ENCODE peak calls at places on chromosomes 13 and 19, in six cellular contexts. One of them, this sample, is unnamed.

GRCh38 chr19:57720878-57721277 is 6.5 kb downstream of the ZNF671 start:
- DNase-seq in suprapubic skin: no peak
- DNase-seq in IMR-90: no peak
- DNase-seq in fibroblast of the aortic adventitia: no peak
- DNase-seq in SK-N-SH: no peak
- DNase-seq in ovary: no peak
- DNase-seq in this sample: no peak

GRCh38 chr19:46068345-46069258 is 27.8 kb upstream of the IGFL4 start:
- DNase-seq in suprapubic skin: no peak
- DNase-seq in IMR-90: peak; percentile 82
- DNase-seq in fibroblast of the aortic adventitia: peak; percentile 93
- DNase-seq in SK-N-SH: no peak
- DNase-seq in ovary: no peak
- DNase-seq in this sample: no peak

GRCh38 chr19:10510301-10510802 is 6.9 kb downstream of the S1PR5 start:
- DNase-seq in suprapubic skin: no peak
- DNase-seq in IMR-90: no peak
- DNase-seq in fibroblast of the aortic adventitia: no peak
- DNase-seq in SK-N-SH: peak; percentile 81
- DNase-seq in ovary: peak; percentile 49
- DNase-seq in this sample: no peak

GRCh38 chr19:34512254-34512796 is 30.8 kb downstream of the WTIP start:
- DNase-seq in suprapubic skin: no peak
- DNase-seq in IMR-90: no peak
- DNase-seq in fibroblast of the aortic adventitia: no peak
- DNase-seq in SK-N-SH: peak; percentile 7
- DNase-seq in ovary: no peak
- DNase-seq in this sample: no peak

GRCh38 chr13:37985281-37985680 is 115.7 kb upstream of the TRPC4 start:
- DNase-seq in suprapubic skin: no peak
- DNase-seq in IMR-90: no peak
- DNase-seq in fibroblast of the aortic adventitia: no peak
- DNase-seq in SK-N-SH: no peak
- DNase-seq in ovary: no peak
- DNase-seq in this sample: no peak

GRCh38 chr13:114066956-114067355 is 65.5 kb downstream of the RASA3 start:
- DNase-seq in suprapubic skin: peak; percentile 65
- DNase-seq in IMR-90: no peak
- DNase-seq in fibroblast of the aortic adventitia: no peak
- DNase-seq in SK-N-SH: no peak
- DNase-seq in ovary: no peak
- DNase-seq in this sample: peak; percentile 47

GRCh38 chr19:51887522-51888498 is at the start of gene ZNF577:
- DNase-seq in suprapubic skin: peak; percentile 92
- DNase-seq in IMR-90: peak; percentile 93
- DNase-seq in fibroblast of the aortic adventitia: peak; percentile 93
- DNase-seq in SK-N-SH: peak; percentile 67
- DNase-seq in ovary: peak; percentile 95
- DNase-seq in this sample: peak; percentile 96

GRCh38 chr19:2578911-2579677 is 103.2 kb downstream of the GADD45B start:
- DNase-seq in suprapubic skin: peak; percentile 91
- DNase-seq in IMR-90: peak; percentile 89
- DNase-seq in fibroblast of the aortic adventitia: peak; percentile 93
- DNase-seq in SK-N-SH: peak; percentile 90
- DNase-seq in ovary: peak; percentile 91
- DNase-seq in this sample: peak; percentile 96

GRCh38 chr13:41691276-41691675 is 233.9 kb downstream of the RGCC start:
- DNase-seq in suprapubic skin: no peak
- DNase-seq in IMR-90: no peak
- DNase-seq in fibroblast of the aortic adventitia: peak; percentile 70
- DNase-seq in SK-N-SH: no peak
- DNase-seq in ovary: no peak
- DNase-seq in this sample: no peak

GRCh38 chr19:10329555-10329954 is 3.8 kb downstream of the RAVER1 start:
- DNase-seq in suprapubic skin: no peak
- DNase-seq in IMR-90: no peak
- DNase-seq in fibroblast of the aortic adventitia: no peak
- DNase-seq in SK-N-SH: no peak
- DNase-seq in ovary: no peak
- DNase-seq in this sample: no peak

GRCh38 chr13:95553614-95554385 is 1.3 kb downstream of the CLDN10 start:
- DNase-seq in suprapubic skin: no peak
- DNase-seq in IMR-90: no peak
- DNase-seq in fibroblast of the aortic adventitia: no peak
- DNase-seq in SK-N-SH: no peak
- DNase-seq in ovary: no peak
- DNase-seq in this sample: no peak

GRCh38 chr13:113192902-113193301 is 15.6 kb downstream of the PCID2 start:
- DNase-seq in suprapubic skin: no peak
- DNase-seq in IMR-90: peak; percentile 88
- DNase-seq in fibroblast of the aortic adventitia: peak; percentile 86
- DNase-seq in SK-N-SH: no peak
- DNase-seq in ovary: no peak
- DNase-seq in this sample: no peak

GRCh38 chr13:26759907-26760834 is at the start of gene GPR12:
- DNase-seq in suprapubic skin: no peak
- DNase-seq in IMR-90: no peak
- DNase-seq in fibroblast of the aortic adventitia: peak; percentile 11
- DNase-seq in SK-N-SH: peak; percentile 66
- DNase-seq in ovary: no peak
- DNase-seq in this sample: no peak

GRCh38 chr13:30581582-30581981 is 36.1 kb upstream of the USPL1 start:
- DNase-seq in suprapubic skin: no peak
- DNase-seq in IMR-90: peak; percentile 36
- DNase-seq in fibroblast of the aortic adventitia: peak; percentile 45
- DNase-seq in SK-N-SH: no peak
- DNase-seq in ovary: no peak
- DNase-seq in this sample: no peak

GRCh38 chr13:32883501-32883900 is 132.7 kb upstream of the KL start:
- DNase-seq in suprapubic skin: no peak
- DNase-seq in IMR-90: peak; percentile 46
- DNase-seq in fibroblast of the aortic adventitia: peak; percentile 56
- DNase-seq in SK-N-SH: peak; percentile 37
- DNase-seq in ovary: peak; percentile 41
- DNase-seq in this sample: no peak

GRCh38 chr13:65342938-65343337 is 1887.2 kb downstream of the PCDH9 start:
- DNase-seq in suprapubic skin: no peak
- DNase-seq in IMR-90: peak; percentile 11
- DNase-seq in fibroblast of the aortic adventitia: no peak
- DNase-seq in SK-N-SH: no peak
- DNase-seq in ovary: no peak
- DNase-seq in this sample: no peak

GRCh38 chr19:35126624-35126959 is 8.3 kb downstream of the LGI4 start:
- DNase-seq in suprapubic skin: no peak
- DNase-seq in IMR-90: no peak
- DNase-seq in fibroblast of the aortic adventitia: no peak
- DNase-seq in SK-N-SH: no peak
- DNase-seq in ovary: peak; percentile 55
- DNase-seq in this sample: peak; percentile 36

GRCh38 chr13:76993021-76993420 is 1.1 kb downstream of the CLN5 start:
- DNase-seq in suprapubic skin: no peak
- DNase-seq in IMR-90: peak; percentile 28
- DNase-seq in fibroblast of the aortic adventitia: peak; percentile 29
- DNase-seq in SK-N-SH: no peak
- DNase-seq in ovary: no peak
- DNase-seq in this sample: no peak

GRCh38 chr19:49906879-49907564 is 10.3 kb upstream of the IL4I1 start:
- DNase-seq in suprapubic skin: no peak
- DNase-seq in IMR-90: no peak
- DNase-seq in fibroblast of the aortic adventitia: no peak
- DNase-seq in SK-N-SH: no peak
- DNase-seq in ovary: no peak
- DNase-seq in this sample: no peak

GRCh38 chr19:33039108-33039599 is 25.5 kb downstream of the RHPN2 start:
- DNase-seq in suprapubic skin: no peak
- DNase-seq in IMR-90: no peak
- DNase-seq in fibroblast of the aortic adventitia: no peak
- DNase-seq in SK-N-SH: no peak
- DNase-seq in ovary: no peak
- DNase-seq in this sample: no peak

GRCh38 chr19:45263013-45263412 is 11.9 kb downstream of the MARK4 start:
- DNase-seq in suprapubic skin: no peak
- DNase-seq in IMR-90: no peak
- DNase-seq in fibroblast of the aortic adventitia: no peak
- DNase-seq in SK-N-SH: no peak
- DNase-seq in ovary: no peak
- DNase-seq in this sample: no peak

GRCh38 chr19:45766919-45767346 is 2.1 kb downstream of the SIX5 start:
- DNase-seq in suprapubic skin: no peak
- DNase-seq in IMR-90: peak; percentile 16
- DNase-seq in fibroblast of the aortic adventitia: no peak
- DNase-seq in SK-N-SH: no peak
- DNase-seq in ovary: no peak
- DNase-seq in this sample: no peak

GRCh38 chr19:11090264-11091032 is 1.2 kb downstream of the LDLR start:
- DNase-seq in suprapubic skin: peak; percentile 99
- DNase-seq in IMR-90: peak; percentile 92
- DNase-seq in fibroblast of the aortic adventitia: peak; percentile 90
- DNase-seq in SK-N-SH: peak; percentile 96
- DNase-seq in ovary: peak; percentile 98
- DNase-seq in this sample: peak; percentile 99

GRCh38 chr13:106919638-106920037 is 351.7 kb upstream of the ARGLU1 start:
- DNase-seq in suprapubic skin: no peak
- DNase-seq in IMR-90: no peak
- DNase-seq in fibroblast of the aortic adventitia: no peak
- DNase-seq in SK-N-SH: no peak
- DNase-seq in ovary: no peak
- DNase-seq in this sample: peak; percentile 81

GRCh38 chr19:53903055-53903680 is 5.9 kb upstream of the CACNG7 start:
- DNase-seq in suprapubic skin: no peak
- DNase-seq in IMR-90: peak; percentile 30
- DNase-seq in fibroblast of the aortic adventitia: peak; percentile 57
- DNase-seq in SK-N-SH: no peak
- DNase-seq in ovary: no peak
- DNase-seq in this sample: no peak

GRCh38 chr19:15780595-15781418 is 6.7 kb upstream of the OR10H5 start:
- DNase-seq in suprapubic skin: no peak
- DNase-seq in IMR-90: no peak
- DNase-seq in fibroblast of the aortic adventitia: no peak
- DNase-seq in SK-N-SH: no peak
- DNase-seq in ovary: peak; percentile 44
- DNase-seq in this sample: peak; percentile 67

GRCh38 chr19:3071764-3072163 is 9.5 kb upstream of the TLE5 start:
- DNase-seq in suprapubic skin: no peak
- DNase-seq in IMR-90: no peak
- DNase-seq in fibroblast of the aortic adventitia: no peak
- DNase-seq in SK-N-SH: no peak
- DNase-seq in ovary: no peak
- DNase-seq in this sample: no peak

GRCh38 chr19:12603714-12604113 is 6.9 kb downstream of the ZNF490 start:
- DNase-seq in suprapubic skin: no peak
- DNase-seq in IMR-90: peak; percentile 67
- DNase-seq in fibroblast of the aortic adventitia: no peak
- DNase-seq in SK-N-SH: no peak
- DNase-seq in ovary: no peak
- DNase-seq in this sample: no peak

GRCh38 chr19:55369651-55370304 is 485 bp downstream of the IL11 start:
- DNase-seq in suprapubic skin: no peak
- DNase-seq in IMR-90: peak; percentile 76
- DNase-seq in fibroblast of the aortic adventitia: peak; percentile 61
- DNase-seq in SK-N-SH: peak; percentile 96
- DNase-seq in ovary: no peak
- DNase-seq in this sample: no peak
- H3K4me3 ChIP-seq in suprapubic skin: peak overlapping the region; percentile 37
- H3K4me3 ChIP-seq in IMR-90: peak overlapping the region; percentile 89
- H3K4me3 ChIP-seq in fibroblast of the aortic adventitia: peak overlapping the region; percentile 75
- H3K4me3 ChIP-seq in SK-N-SH: peak overlapping the region; percentile 57
- H3K4me3 ChIP-seq in ovary: no peak overlapping the region
- H3K4me3 ChIP-seq in this sample: peak overlapping the region; percentile 51

GRCh38 chr13:79466852-79467251 is 14.1 kb upstream of the NDFIP2 start:
- DNase-seq in suprapubic skin: no peak
- DNase-seq in IMR-90: no peak
- DNase-seq in fibroblast of the aortic adventitia: no peak
- DNase-seq in SK-N-SH: no peak
- DNase-seq in ovary: no peak
- DNase-seq in this sample: no peak
- H3K4me3 ChIP-seq in suprapubic skin: no peak overlapping the region
- H3K4me3 ChIP-seq in IMR-90: no peak overlapping the region
- H3K4me3 ChIP-seq in fibroblast of the aortic adventitia: no peak overlapping the region
- H3K4me3 ChIP-seq in SK-N-SH: no peak overlapping the region
- H3K4me3 ChIP-seq in ovary: no peak overlapping the region
- H3K4me3 ChIP-seq in this sample: no peak overlapping the region

DNA sequence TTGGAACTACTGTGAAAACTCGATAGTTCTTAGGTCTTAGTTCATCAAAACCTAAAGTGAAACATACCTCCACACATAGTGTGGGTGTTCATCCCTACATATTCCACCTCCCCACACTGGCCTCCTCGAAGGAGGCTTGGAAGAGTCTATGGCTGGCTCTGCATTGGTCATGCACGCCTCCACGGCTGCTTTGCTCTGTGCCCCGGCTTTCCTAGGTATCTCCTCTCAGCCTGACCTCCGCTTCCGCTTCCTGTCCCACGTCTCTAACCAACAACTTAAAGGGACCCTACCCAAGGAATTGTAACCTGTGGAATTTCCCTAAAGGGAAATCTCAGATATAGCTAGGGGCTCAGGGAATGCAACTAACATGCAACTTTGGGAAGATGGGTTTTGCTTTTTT is 79.7 kb upstream of the MBNL2 start:
- DNase-seq in suprapubic skin: no peak
- DNase-seq in IMR-90: no peak
- DNase-seq in fibroblast of the aortic adventitia: no peak
- DNase-seq in SK-N-SH: no peak
- DNase-seq in ovary: no peak
- DNase-seq in this sample: no peak
- H3K4me3 ChIP-seq in suprapubic skin: peak overlapping the region; percentile 37
- H3K4me3 ChIP-seq in IMR-90: peak overlapping the region; percentile 6
- H3K4me3 ChIP-seq in fibroblast of the aortic adventitia: no peak overlapping the region
- H3K4me3 ChIP-seq in SK-N-SH: peak overlapping the region; percentile 23
- H3K4me3 ChIP-seq in ovary: no peak overlapping the region
- H3K4me3 ChIP-seq in this sample: peak overlapping the region; percentile 68

GRCh38 chr13:36154567-36155231 is 23.5 kb upstream of the DCLK1 start:
- DNase-seq in suprapubic skin: no peak
- DNase-seq in IMR-90: no peak
- DNase-seq in fibroblast of the aortic adventitia: peak; percentile 44
- DNase-seq in SK-N-SH: peak; percentile 62
- DNase-seq in ovary: no peak
- DNase-seq in this sample: peak; percentile 24
- H3K4me3 ChIP-seq in suprapubic skin: peak overlapping the region; percentile 14
- H3K4me3 ChIP-seq in IMR-90: no peak overlapping the region
- H3K4me3 ChIP-seq in fibroblast of the aortic adventitia: peak overlapping the region; percentile 28
- H3K4me3 ChIP-seq in SK-N-SH: peak overlapping the region; percentile 47
- H3K4me3 ChIP-seq in ovary: peak overlapping the region; percentile 27
- H3K4me3 ChIP-seq in this sample: peak overlapping the region; percentile 20